ENCODE peak calls at places on chromosomes 1 and 21, in five cellular contexts. D is gastrocnemius medialis; P is GM23338; Y is activated CD8-positive, alpha-beta T cell treated with anti-CD3 and anti-CD28 coated beads for 36 hours; J is adrenal gland. N is an unnamed sample.

GRCh38 chr1:204094262-204095247 is 21.6 kb downstream of the SOX13 start:
- DNase-seq in P (peak), J (no peak), D (no peak), Y (no peak), N (no peak)

GRCh38 chr1:22024485-22025367 is 23.3 kb downstream of the CELA3A start:
- DNase-seq in D (peak), P (peak), Y (peak), J (peak), N (peak)

GRCh38 chr1:201377611-201378092 is at the start of gene TNNT2:
- DNase-seq in Y (no peak), D (no peak), J (no peak), P (no peak), N (no peak)

GRCh38 chr1:182205378-182206022 is 144.0 kb upstream of the ZNF648 start:
- DNase-seq in P (no peak), J (no peak), D (peak), Y (no peak), N (no peak)

GRCh38 chr1:5572794-5573193 is 419.4 kb downstream of the NPHP4 start:
- DNase-seq in Y (no peak), J (no peak), P (no peak), D (no peak), N (no peak)

GRCh38 chr1:107110346-107110745 is 30.5 kb upstream of the NTNG1 start:
- DNase-seq in Y (no peak), P (peak), J (no peak), D (no peak), N (no peak)

GRCh38 chr1:10324627-10325026 is 74.2 kb upstream of the PGD start:
- DNase-seq in D (no peak), Y (peak), J (no peak), P (no peak), N (no peak)

GRCh38 chr1:15038232-15039016 is 115.1 kb upstream of the TMEM51 start:
- DNase-seq in D (no peak), P (peak), J (no peak), Y (peak), N (no peak)

GRCh38 chr1:59116920-59117542 is 179.9 kb upstream of the FGGY start:
- DNase-seq in P (peak), Y (peak), J (no peak), D (no peak), N (no peak)

GRCh38 chr1:150161747-150162581 is 12.2 kb downstream of the PLEKHO1 start:
- DNase-seq in J (no peak), Y (no peak), D (no peak), P (peak), N (no peak)

GRCh38 chr21:31946236-31946635 is 73.4 kb downstream of the HUNK start:
- DNase-seq in J (no peak), P (no peak), Y (no peak), D (no peak), N (no peak)

GRCh38 chr1:3915551-3916121 is 15.6 kb upstream of the C1orf174 start:
- DNase-seq in J (no peak), Y (no peak), D (no peak), P (no peak), N (no peak)

GRCh38 chr1:76330993-76331603 is 256.6 kb downstream of the ST6GALNAC3 start:
- DNase-seq in J (peak), D (no peak), Y (peak), P (peak), N (peak)

GRCh38 chr1:229037806-229038405 is 233.0 kb upstream of the RAB4A start:
- DNase-seq in P (no peak), Y (no peak), D (no peak), J (no peak), N (no peak)

GRCh38 chr1:63914241-63914640 is 140.4 kb downstream of the ROR1 start:
- DNase-seq in J (no peak), Y (no peak), D (no peak), P (no peak), N (no peak)

GRCh38 chr1:66982561-66983285 is 57.9 kb downstream of the MIER1 start:
- DNase-seq in D (no peak), J (no peak), P (no peak), Y (no peak), N (no peak)

GRCh38 chr1:10517677-10517982 is 42.9 kb downstream of the PEX14 start:
- DNase-seq in D (no peak), Y (no peak), J (no peak), P (no peak), N (no peak)

GRCh38 chr1:152497273-152497672 is 13.3 kb upstream of the LCE5A start:
- DNase-seq in Y (no peak), J (no peak), P (peak), D (no peak), N (no peak)
- TF ChIP-seq CTCF in Y (no peak), J (no peak), P (peak), D (no peak), N (no peak)

DNA sequence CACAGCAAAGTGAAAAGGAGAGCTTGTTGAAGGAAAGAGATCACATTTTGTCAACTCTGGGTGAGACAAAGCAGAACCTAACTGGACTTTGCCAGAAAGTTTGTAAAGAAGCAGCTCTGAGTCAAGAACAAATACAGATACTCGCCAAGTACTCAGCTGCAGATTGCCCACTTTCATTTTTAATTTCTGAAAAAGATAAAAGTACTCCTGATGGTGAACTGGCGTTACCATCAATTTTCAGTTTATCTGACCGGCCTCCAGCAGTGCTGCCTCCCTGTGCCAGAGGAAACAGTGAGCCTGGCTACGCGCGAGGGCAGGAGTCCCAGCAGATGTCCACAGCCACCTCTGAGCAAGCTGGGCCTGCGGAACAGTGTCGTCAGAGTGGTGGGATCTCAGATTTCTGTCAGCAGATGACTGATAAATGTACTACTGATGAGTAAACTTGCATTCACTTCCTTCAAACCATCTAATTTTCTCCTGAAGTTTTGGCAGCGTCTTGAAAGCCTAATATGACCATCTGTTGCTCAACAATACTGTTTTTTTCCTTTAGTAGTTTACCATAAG is 43.8 kb downstream of the BACH1 start:
- DNase-seq in J (no peak), Y (peak), D (peak), P (no peak), N (peak)
- TF ChIP-seq CTCF in J (no peak), Y (no peak), D (no peak), P (no peak), N (no peak)

GRCh38 chr1:12183095-12183794 is 16.5 kb downstream of the TNFRSF1B start:
- DNase-seq in D (no peak), Y (no peak), J (no peak), P (peak), N (no peak)

GRCh38 chr1:12185556-12186276 is 18.9 kb downstream of the TNFRSF1B start:
- DNase-seq in P (no peak), J (no peak), D (no peak), Y (no peak), N (no peak)

GRCh38 chr1:12182410-12182946 is 15.7 kb downstream of the TNFRSF1B start:
- DNase-seq in Y (no peak), D (no peak), P (no peak), J (no peak), N (no peak)

GRCh38 chr1:12185036-12185435 is 18.2 kb downstream of the TNFRSF1B start:
- DNase-seq in D (no peak), P (no peak), Y (no peak), J (no peak), N (no peak)

DNA sequence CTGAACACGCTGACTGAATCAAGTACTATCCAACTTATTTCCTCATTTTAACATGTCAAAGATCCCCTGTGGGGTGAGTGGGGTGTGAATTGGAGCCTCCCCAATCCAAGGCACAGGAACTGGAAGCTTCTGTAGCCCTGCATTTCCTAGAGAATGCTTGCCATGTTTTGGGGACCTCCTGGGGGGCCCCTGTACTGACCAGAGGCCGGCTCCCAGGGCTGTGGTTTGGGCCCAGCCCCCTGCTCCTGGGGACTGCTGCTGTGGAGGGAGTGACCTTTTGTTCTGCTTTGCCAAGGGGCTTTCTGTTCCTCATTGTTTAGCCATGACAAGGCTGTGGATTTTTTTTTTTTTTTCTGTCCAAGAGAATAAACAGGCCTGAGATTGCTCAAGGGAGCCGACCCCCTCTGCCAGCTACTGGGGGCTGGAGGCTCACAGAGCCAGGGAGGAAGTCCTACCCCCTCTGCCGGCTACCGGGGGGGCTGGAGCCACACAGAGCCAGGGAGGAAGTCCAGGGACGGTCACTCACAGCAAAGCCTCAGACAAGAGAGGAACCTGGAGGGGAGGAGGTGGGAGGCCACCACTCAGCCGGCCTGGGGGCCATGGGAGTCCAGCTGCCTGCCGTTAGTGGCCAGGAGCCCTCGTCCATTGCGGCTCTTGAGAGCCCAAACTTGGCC is 17.4 kb downstream of the TNFRSF1B start:
- DNase-seq in Y (no peak), D (peak), J (peak), P (no peak), N (peak)
- TF ChIP-seq CTCF in Y (no peak), D (peak), J (peak), P (no peak), N (no peak)

DNA sequence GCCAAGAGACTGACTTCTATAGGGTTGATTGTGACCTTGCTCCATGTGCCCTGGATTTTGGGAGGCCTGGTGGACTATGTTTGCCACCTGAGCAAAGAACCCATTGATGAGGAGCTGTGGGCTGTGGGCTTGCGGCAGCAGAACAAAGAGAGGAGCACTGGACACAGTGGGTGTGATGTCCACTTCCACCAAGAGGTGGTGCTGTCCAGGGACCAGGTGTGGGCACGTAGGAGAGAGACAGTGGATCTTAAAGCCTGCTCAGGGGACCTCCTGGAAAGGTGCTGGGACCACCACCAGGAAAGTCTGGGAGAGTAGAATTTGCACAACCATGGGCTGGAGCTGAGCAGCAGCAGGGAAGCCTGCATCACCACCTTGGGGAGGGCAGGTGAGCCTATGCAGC is 106.7 kb upstream of the ETS2 start:
- DNase-seq in P (peak), D (no peak), J (no peak), Y (peak), N (no peak)
- TF ChIP-seq CTCF in P (peak), D (no peak), J (no peak), Y (no peak), N (no peak)

DNA sequence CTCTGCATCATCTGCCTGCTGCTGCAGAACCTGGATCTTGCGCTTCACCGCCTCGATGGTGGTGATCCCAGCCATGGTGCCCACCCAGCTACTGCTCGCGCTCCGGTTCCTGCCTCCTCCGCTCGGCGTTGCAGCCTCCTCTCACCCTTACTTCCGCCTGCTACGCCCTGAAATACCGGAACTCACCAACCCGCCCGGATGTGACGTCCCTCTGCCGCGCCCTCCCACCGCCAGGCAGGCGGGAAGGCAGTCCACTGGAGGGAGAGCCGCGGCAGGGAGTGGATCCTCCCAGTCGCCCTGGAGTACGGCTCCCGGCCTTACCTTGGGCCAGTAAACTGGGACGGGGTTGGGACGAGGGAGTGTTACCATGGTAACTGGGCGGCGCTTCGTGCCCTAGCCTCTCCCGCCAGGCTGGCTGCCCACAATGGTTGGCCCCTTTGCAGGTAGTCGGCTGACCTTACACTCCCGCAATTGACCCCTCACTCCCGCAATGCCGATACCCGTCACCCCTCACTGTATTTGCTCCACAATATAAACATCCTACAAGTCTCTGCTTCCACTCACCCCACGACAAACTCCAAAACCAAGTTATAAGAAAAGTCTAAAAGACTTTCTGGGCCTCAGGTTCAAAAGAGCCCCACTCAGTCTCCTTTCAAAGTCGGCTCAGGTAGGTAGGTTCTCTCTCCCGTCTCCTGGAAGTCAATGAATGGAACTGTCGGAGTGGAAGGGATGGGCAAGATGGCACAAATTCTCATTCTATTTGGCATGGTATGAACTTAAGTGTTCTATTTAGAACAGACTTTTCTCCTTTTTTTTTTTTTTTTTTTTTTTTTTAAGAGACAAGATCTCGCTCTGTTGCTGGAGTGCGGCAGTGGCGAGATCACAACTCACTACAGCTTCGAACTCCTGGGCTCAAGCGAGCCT is 8.6 kb downstream of the TPM3 start:
- DNase-seq in P (peak), D (peak), J (peak), Y (peak), N (peak)
- TF ChIP-seq CTCF in P (no peak), D (no peak), J (peak), Y (no peak), N (peak)

GRCh38 chr1:45326627-45327591 is at the start of gene HPDL:
- DNase-seq in J (peak), Y (peak), P (peak), D (peak), N (peak)
- TF ChIP-seq CTCF in J (no peak), Y (no peak), P (peak), D (no peak), N (no peak)

DNA sequence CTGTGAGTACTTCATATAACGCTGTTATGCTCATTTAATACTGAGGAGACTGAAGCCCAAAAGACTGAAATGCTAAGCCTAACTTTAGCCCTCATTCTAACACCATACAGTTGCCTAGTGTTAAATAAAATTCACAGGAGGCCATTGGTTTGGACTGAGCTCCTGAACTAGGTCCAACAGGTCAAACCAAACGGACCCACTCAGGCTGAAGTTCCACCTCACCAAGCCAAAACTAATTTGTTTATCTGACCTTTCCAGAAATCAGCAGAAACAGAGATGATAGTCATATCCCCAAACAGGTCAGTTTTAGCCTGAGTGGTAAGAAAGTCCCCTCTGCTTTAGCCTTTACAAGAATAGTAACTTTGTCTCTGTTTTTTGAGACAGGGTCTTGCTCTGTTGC is 311.3 kb upstream of the ZP4 start:
- DNase-seq in J (no peak), Y (no peak), P (no peak), D (no peak), N (no peak)
- TF ChIP-seq CTCF in J (no peak), Y (no peak), P (no peak), D (no peak), N (no peak)

GRCh38 chr1:208654241-208654640 is 410.1 kb upstream of the PLXNA2 start:
- DNase-seq in P (peak), J (no peak), Y (no peak), D (no peak), N (peak)
- TF ChIP-seq CTCF in P (peak), J (no peak), Y (peak), D (no peak), N (peak)